ENCODE peak calls at places on chromosomes 3 and 15, in eight cellular contexts. N is HCT116, C is A549, L is SK-N-SH, J is GM12878, P is HepG2, M is GM23338, T is K562. B is an unnamed sample.

GRCh38 chr15:60957111-60957510 is 272.0 kb downstream of the RORA start:
- DNase-seq in L (no peak), C (no peak), P (no peak), N (no peak), M (no peak), J (no peak), T (no peak), B (no peak)

GRCh38 chr3:180063783-180064182 is 27.0 kb upstream of the PEX5L start:
- DNase-seq in N (no peak), L (no peak), M (no peak), T (no peak), P (no peak), C (peak; percentile 2), J (no peak), B (no peak)

GRCh38 chr3:46085421-46086082 is 58.3 kb upstream of the XCR1 start:
- DNase-seq in C (no peak), P (no peak), M (no peak), N (no peak), J (no peak), T (no peak), L (no peak), B (no peak)

GRCh38 chr3:112610121-112610520 is 30.8 kb downstream of the CCDC80 start:
- DNase-seq in T (no peak), L (no peak), C (no peak), M (no peak), J (no peak), N (no peak), P (no peak), B (no peak)

GRCh38 chr3:50651875-50652529 is 22.7 kb upstream of the DOCK3 start:
- DNase-seq in P (no peak), M (peak; percentile 44), N (no peak), T (no peak), J (no peak), C (no peak), L (no peak), B (no peak)

GRCh38 chr3:104628185-104628789 is 738.4 kb upstream of the ALCAM start:
- DNase-seq in C (peak; percentile 52), P (peak; percentile 32), M (peak; percentile 80), T (peak; percentile 18), N (peak; percentile 33), L (peak; percentile 37), J (no peak), B (no peak)

GRCh38 chr15:79475312-79475711 is 43.2 kb downstream of the MINAR1 start:
- DNase-seq in M (no peak), T (no peak), P (no peak), C (no peak), N (no peak), L (no peak), J (no peak), B (no peak)

GRCh38 chr3:131277836-131278497 is 103.6 kb upstream of the NUDT16 start:
- DNase-seq in P (no peak), T (no peak), L (no peak), J (no peak), N (no peak), C (no peak), M (no peak), B (no peak)

GRCh38 chr3:79598594-79598993 is 169.2 kb downstream of the ROBO1 start:
- DNase-seq in P (no peak), N (no peak), M (peak; percentile 16), L (no peak), T (no peak), J (no peak), C (peak; percentile 1), B (no peak)

DNA sequence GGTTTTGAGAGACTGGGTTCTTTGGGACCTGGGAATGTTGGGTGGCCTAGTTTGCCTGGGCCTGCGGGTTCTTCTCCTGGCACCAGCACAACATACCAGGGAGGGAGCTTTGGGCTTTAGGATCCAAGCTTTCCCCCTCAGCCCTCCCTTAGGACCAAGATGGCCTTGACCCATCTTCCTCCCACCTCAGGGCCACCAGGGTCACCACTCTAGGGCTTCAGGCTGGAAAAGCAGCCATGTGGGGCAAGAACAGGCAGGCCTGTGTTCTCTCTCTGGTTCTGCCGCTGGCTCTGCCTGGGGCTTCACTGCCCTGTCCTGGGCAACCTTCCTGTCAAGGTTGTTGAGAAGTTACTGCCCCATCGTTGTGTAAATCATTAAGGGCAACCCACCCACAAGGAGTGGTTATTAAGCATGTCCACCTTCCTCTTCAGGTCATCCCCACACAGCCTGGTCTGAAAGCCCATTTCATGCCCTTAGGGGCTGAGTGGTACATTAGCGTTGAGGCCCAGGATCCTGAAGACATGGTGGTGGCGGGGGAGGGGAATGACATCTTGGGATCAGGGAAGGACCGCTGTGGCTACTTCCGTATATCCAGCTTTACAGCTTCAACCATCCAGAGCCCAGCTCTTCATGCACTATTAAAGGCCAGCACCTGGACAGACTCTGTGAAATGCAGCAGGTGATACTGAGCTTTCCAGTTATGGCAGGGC is 652 bp downstream of the DUOX1 start:
- DNase-seq in N (no peak), L (no peak), T (no peak), J (no peak), C (no peak), P (no peak), M (peak; percentile 34), B (no peak)
- H3K27ac ChIP-seq in N (peak overlapping the region; percentile 40), L (no peak overlapping the region), T (no peak overlapping the region), J (no peak overlapping the region), C (no peak overlapping the region), P (no peak overlapping the region), M (no peak overlapping the region), B (no peak overlapping the region)

GRCh38 chr3:53027254-53027844 is 18.5 kb downstream of the SFMBT1 start:
- DNase-seq in T (no peak), L (peak; percentile 44), M (no peak), N (no peak), P (no peak), C (no peak), J (no peak), B (no peak)
- H3K4me1 ChIP-seq in T (no peaks in the 10 kb centered on the region), L (peaks cover 4% of the 10 kb centered on the region), M (peaks cover 61% of the 10 kb centered on the region), N (peaks cover 14% of the 10 kb centered on the region), P (peaks cover 26% of the 10 kb centered on the region), C (peaks cover 35% of the 10 kb centered on the region), J (peaks cover 5% of the 10 kb centered on the region), B (peaks cover 14% of the 10 kb centered on the region)

GRCh38 chr3:142915636-142916035 is 26.8 kb upstream of the PCOLCE2 start:
- DNase-seq in N (no peak), M (no peak), T (no peak), J (no peak), C (no peak), L (no peak), P (no peak), B (no peak)
- TF ChIP-seq REST in N (no peak), M (no peak), T (no peak), J (no peak), C (no peak), L (no peak), P (no peak), B (no peak)

GRCh38 chr3:84724877-84725276 is 233.9 kb upstream of the CADM2 start:
- DNase-seq in P (no peak), T (no peak), L (no peak), J (no peak), N (no peak), M (no peak), C (peak; percentile 53), B (peak; percentile 77)
- H3K27ac ChIP-seq in P (no peak overlapping the region), T (no peak overlapping the region), L (no peak overlapping the region), J (no peak overlapping the region), N (no peak overlapping the region), M (no peak overlapping the region), C (no peak overlapping the region), B (no peak overlapping the region)

GRCh38 chr3:128492353-128493220 is at the start of gene GATA2:
- DNase-seq in M (peak; percentile 68), P (no peak), C (no peak), N (no peak), T (no peak), J (no peak), L (no peak), B (no peak)

GRCh38 chr3:128491900-128492352 is 1.1 kb downstream of the GATA2 start:
- DNase-seq in C (no peak), N (no peak), T (no peak), P (no peak), M (no peak), J (no peak), L (no peak), B (no peak)

GRCh38 chr3:128494152-128494650 is 1.2 kb upstream of the GATA2 start:
- DNase-seq in M (no peak), L (no peak), T (no peak), C (no peak), P (no peak), J (no peak), N (no peak), B (no peak)

GRCh38 chr3:128495435-128495970 is 2.5 kb upstream of the GATA2 start:
- DNase-seq in J (no peak), C (no peak), N (no peak), P (no peak), T (no peak), L (peak; percentile 66), M (no peak), B (no peak)

GRCh38 chr3:128493221-128494151 is 485 bp upstream of the GATA2 start:
- DNase-seq in C (no peak), J (no peak), T (peak; percentile 38), N (no peak), P (no peak), M (no peak), L (peak; percentile 92), B (no peak)
- H3K4me1 ChIP-seq in C (peaks cover 4% of the 10 kb centered on the region), J (no peaks in the 10 kb centered on the region), T (peaks cover 87% of the 10 kb centered on the region), N (peaks cover 12% of the 10 kb centered on the region), P (peaks cover 30% of the 10 kb centered on the region), M (peaks cover 42% of the 10 kb centered on the region), L (no peaks in the 10 kb centered on the region), B (peaks cover 23% of the 10 kb centered on the region)

DNA sequence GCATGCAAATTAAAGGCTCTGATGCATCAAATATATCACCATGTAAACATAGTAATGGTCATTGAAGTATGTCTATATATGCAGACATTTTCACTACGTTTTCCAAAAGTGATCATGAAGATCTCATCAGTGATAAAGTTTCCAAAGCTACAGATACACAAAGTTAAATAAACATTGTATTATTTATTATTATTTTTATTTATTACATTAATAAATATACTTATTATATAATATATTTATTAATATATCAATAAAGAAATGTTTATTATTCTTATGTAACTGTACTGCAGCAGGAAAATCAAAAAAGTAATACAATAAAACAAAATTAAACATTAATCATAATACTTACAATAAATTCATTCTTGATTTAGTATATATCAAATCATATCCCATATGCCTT is 791.2 kb downstream of the GBE1 start:
- DNase-seq in L (no peak), M (no peak), C (no peak), T (no peak), N (no peak), P (no peak), J (no peak), B (no peak)
- TF ChIP-seq REST in L (no peak), M (no peak), C (no peak), T (no peak), N (no peak), P (no peak), J (no peak), B (no peak)

B was measured in Panc1.